ENCODE peak calls at places on chromosomes 4 and X, in four cellular contexts. One of them, this sample, is unnamed.

GRCh38 chr4:133565379-133565778 is 416.3 kb downstream of the PCDH10 start:
- DNase-seq in H4: peak
- DNase-seq in HEK293T: peak
- DNase-seq in suprapubic skin: no peak
- DNase-seq in this sample: no peak

GRCh38 chr4:2935762-2936743 is 27.2 kb downstream of the NOP14 start:
- DNase-seq in HEK293T: no peak
- DNase-seq in suprapubic skin: peak
- DNase-seq in H4: no peak
- DNase-seq in this sample: peak

GRCh38 chr4:82957045-82957444 is 53.6 kb downstream of the LIN54 start:
- DNase-seq in suprapubic skin: no peak
- DNase-seq in HEK293T: no peak
- DNase-seq in H4: no peak
- DNase-seq in this sample: peak

GRCh38 chr4:8703857-8704495 is 111.4 kb downstream of the CPZ start:
- DNase-seq in H4: no peak
- DNase-seq in HEK293T: no peak
- DNase-seq in suprapubic skin: peak
- DNase-seq in this sample: no peak

GRCh38 chrX:20515841-20516461 is 249.2 kb upstream of the RPS6KA3 start:
- DNase-seq in suprapubic skin: no peak
- DNase-seq in H4: peak
- DNase-seq in HEK293T: no peak
- DNase-seq in this sample: peak

GRCh38 chr4:66750273-66750672 is 795.0 kb downstream of the CENPC start:
- DNase-seq in suprapubic skin: no peak
- DNase-seq in H4: peak
- DNase-seq in HEK293T: no peak
- DNase-seq in this sample: no peak

GRCh38 chrX:46814966-46815365 is 21.9 kb upstream of the RP2 start:
- DNase-seq in suprapubic skin: no peak
- DNase-seq in HEK293T: no peak
- DNase-seq in H4: no peak
- DNase-seq in this sample: no peak

GRCh38 chrX:95860127-95860526 is 824.5 kb upstream of the DIAPH2 start:
- DNase-seq in H4: no peak
- DNase-seq in HEK293T: no peak
- DNase-seq in suprapubic skin: no peak
- DNase-seq in this sample: no peak

GRCh38 chr4:64340243-64341110 is 68.8 kb downstream of the TECRL start:
- DNase-seq in suprapubic skin: no peak
- DNase-seq in HEK293T: no peak
- DNase-seq in H4: no peak
- DNase-seq in this sample: no peak

GRCh38 chrX:97089116-97089515 is 205.4 kb downstream of the RPA4 start:
- DNase-seq in suprapubic skin: no peak
- DNase-seq in HEK293T: no peak
- DNase-seq in H4: no peak
- DNase-seq in this sample: no peak

GRCh38 chrX:39476596-39476995 is 621.2 kb downstream of the BCOR start:
- DNase-seq in suprapubic skin: no peak
- DNase-seq in H4: no peak
- DNase-seq in HEK293T: no peak
- DNase-seq in this sample: no peak

GRCh38 chr4:86675548-86675947 is 81.4 kb downstream of the PTPN13 start:
- DNase-seq in suprapubic skin: no peak
- DNase-seq in HEK293T: no peak
- DNase-seq in H4: no peak
- DNase-seq in this sample: no peak